ENCODE peak calls at places on chromosomes 2 and 18, in seven cellular contexts. Y is psoas muscle, E is PC-3, N is epithelial cell of proximal tubule, U is AG10803, S is pancreas, P is RWPE2. C is an unnamed sample.

GRCh38 chr18:58208207-58208944 is 164.3 kb downstream of the NEDD4L start:
- DNase-seq in Y (no peak), E (peak; percentile 42), N (no peak), U (peak; percentile 62), S (no peak), P (no peak), C (no peak)

GRCh38 chr2:28621172-28622100 is 125.6 kb downstream of the PLB1 start:
- DNase-seq in Y (peak; percentile 68), E (peak; percentile 92), N (peak; percentile 98), U (peak; percentile 92), S (peak; percentile 84), P (no peak), C (no peak)

GRCh38 chr2:9638532-9638931 is 7.7 kb upstream of the YWHAQ start:
- DNase-seq in Y (peak; percentile 90), E (peak; percentile 94), N (no peak), U (peak; percentile 92), S (peak; percentile 63), P (peak; percentile 81), C (no peak)

GRCh38 chr2:189016311-189016830 is 42.2 kb downstream of the COL3A1 start:
- DNase-seq in Y (no peak), E (no peak), N (no peak), U (no peak), S (no peak), P (no peak), C (no peak)

GRCh38 chr18:63869374-63869773 is 18.1 kb upstream of the SERPINB2 start:
- DNase-seq in Y (no peak), E (no peak), N (peak; percentile 9), U (peak; percentile 97), S (no peak), P (peak; percentile 71), C (no peak)

GRCh38 chr2:176152350-176153181 is 1.2 kb downstream of the HOXD4 start:
- DNase-seq in Y (no peak), E (no peak), N (no peak), U (no peak), S (no peak), P (no peak), C (no peak)

GRCh38 chr2:175684466-175684865 is 317.6 kb downstream of the LNPK start:
- DNase-seq in Y (no peak), E (no peak), N (no peak), U (no peak), S (no peak), P (no peak), C (no peak)

GRCh38 chr2:44358498-44358897 is 2.8 kb downstream of the PREPL start:
- DNase-seq in Y (peak; percentile 59), E (peak; percentile 95), N (no peak), U (peak; percentile 39), S (peak; percentile 74), P (no peak), C (no peak)

GRCh38 chr2:197152451-197153228 is 157.9 kb downstream of the ANKRD44 start:
- DNase-seq in Y (no peak), E (peak; percentile 13), N (no peak), U (peak; percentile 61), S (no peak), P (no peak), C (no peak)

GRCh38 chr18:7635948-7636347 is 68.8 kb downstream of the PTPRM start:
- DNase-seq in Y (no peak), E (no peak), N (no peak), U (no peak), S (no peak), P (no peak), C (no peak)

GRCh38 chr2:80643598-80643997 is 339.0 kb upstream of the LRRTM1 start:
- DNase-seq in Y (no peak), E (peak; percentile 38), N (no peak), U (no peak), S (no peak), P (no peak), C (no peak)

GRCh38 chr2:168780671-168781071 is 21.8 kb upstream of the NOSTRIN start:
- DNase-seq in Y (no peak), E (peak; percentile 59), N (peak; percentile 73), U (no peak), S (no peak), P (no peak), C (no peak)

GRCh38 chr18:8826514-8826913 is 121.2 kb downstream of the MTCL1 start:
- DNase-seq in Y (no peak), E (no peak), N (no peak), U (no peak), S (no peak), P (no peak), C (no peak)

GRCh38 chr2:61538920-61539559 is 884 bp upstream of the XPO1 start:
- DNase-seq in Y (no peak), E (peak; percentile 11), N (no peak), U (peak; percentile 21), S (peak; percentile 46), P (no peak), C (no peak)

GRCh38 chr2:19574788-19575260 is 216.4 kb upstream of the OSR1 start:
- DNase-seq in Y (peak; percentile 81), E (no peak), N (no peak), U (peak; percentile 89), S (no peak), P (no peak), C (no peak)

GRCh38 chr2:3631161-3631850 is 26.7 kb upstream of the ALLC start:
- DNase-seq in Y (peak; percentile 4), E (no peak), N (no peak), U (no peak), S (no peak), P (peak; percentile 23), C (peak; percentile 82)

GRCh38 chr2:145909781-145910180 is 1389.9 kb upstream of the ZEB2 start:
- DNase-seq in Y (no peak), E (peak; percentile 69), N (no peak), U (no peak), S (no peak), P (no peak), C (no peak)

GRCh38 chr18:267380-267687 is 513 bp downstream of the THOC1 start:
- DNase-seq in Y (no peak), E (no peak), N (no peak), U (peak; percentile 1), S (peak; percentile 28), P (no peak), C (no peak)

GRCh38 chr18:47724186-47724975 is 206.1 kb downstream of the SMAD2 start:
- DNase-seq in Y (no peak), E (no peak), N (no peak), U (no peak), S (no peak), P (no peak), C (no peak)
- TF ChIP-seq CTCF in Y (no peak), E (no peak), N (no peak), U (no peak), S (no peak), P (no peak), C (no peak)

DNA sequence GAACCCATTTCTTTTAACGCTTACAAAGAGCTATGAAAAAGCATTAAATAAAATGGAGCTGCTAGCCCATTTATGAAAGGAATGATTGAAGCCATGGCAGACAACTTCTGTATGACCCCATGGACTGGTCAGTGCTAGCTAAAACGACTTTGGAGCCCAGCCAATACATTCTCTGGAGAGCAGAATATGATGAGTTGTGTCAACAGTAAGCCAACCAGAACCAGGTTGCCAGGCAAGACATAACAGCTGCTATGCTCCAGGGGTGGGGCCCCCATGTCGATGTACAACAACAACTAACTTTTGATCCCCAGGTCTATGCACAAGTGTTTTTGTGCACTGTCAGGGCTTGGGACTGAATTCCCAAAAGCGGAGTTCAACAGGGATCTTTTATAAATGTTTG is 64.8 kb upstream of the MYO3B start:
- DNase-seq in Y (no peak), E (no peak), N (peak; percentile 52), U (no peak), S (no peak), P (no peak), C (no peak)
- TF ChIP-seq CTCF in Y (no peak), E (no peak), N (no peak), U (no peak), S (no peak), P (no peak), C (no peak)

DNA sequence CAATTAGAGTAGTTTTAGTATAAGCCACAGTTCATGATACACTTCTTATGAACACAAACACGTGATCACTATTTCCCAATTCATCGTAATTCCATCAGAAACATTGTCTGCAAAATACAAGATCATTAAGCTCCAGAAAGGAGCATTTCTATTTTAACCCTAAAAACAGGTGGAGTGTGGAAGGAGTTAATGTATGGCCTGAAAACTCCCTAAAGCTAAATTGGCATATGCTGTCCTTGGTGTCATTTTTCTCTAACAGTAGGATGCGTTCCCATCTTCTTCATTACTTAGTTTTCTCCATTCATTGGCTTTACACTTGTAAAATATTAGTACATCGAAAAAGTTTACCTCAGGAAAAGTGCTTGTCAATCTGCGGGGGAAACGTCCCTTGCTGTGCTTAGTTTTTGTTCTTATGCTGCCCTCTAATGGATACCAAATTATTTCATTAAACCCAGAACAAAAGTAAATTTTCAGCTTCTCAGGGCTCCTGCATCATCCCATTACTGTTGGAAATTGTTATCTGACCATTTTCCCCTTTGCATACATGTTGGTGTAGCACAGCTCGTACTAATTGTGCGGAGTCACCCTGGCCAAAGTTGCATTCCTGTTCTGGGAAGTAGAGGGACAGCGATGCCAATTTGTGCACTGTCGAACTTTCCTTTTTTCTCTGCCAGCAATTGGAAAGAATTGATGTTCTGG is 153.4 kb downstream of the GPD2 start:
- DNase-seq in Y (no peak), E (peak; percentile 67), N (peak; percentile 13), U (peak; percentile 58), S (no peak), P (no peak), C (no peak)
- TF ChIP-seq CTCF in Y (peak; percentile 41), E (peak; percentile 77), N (peak; percentile 66), U (peak; percentile 67), S (peak; percentile 25), P (peak; percentile 83), C (peak; percentile 90)

GRCh38 chr2:117983040-117983439 is 30.8 kb downstream of the CCDC93 start:
- DNase-seq in Y (no peak), E (peak; percentile 25), N (no peak), U (peak; percentile 42), S (no peak), P (no peak), C (no peak)

GRCh38 chr2:117981810-117982209 is 32.1 kb downstream of the CCDC93 start:
- DNase-seq in Y (no peak), E (peak; percentile 21), N (no peak), U (no peak), S (no peak), P (no peak), C (no peak)

GRCh38 chr2:117984208-117984607 is 29.7 kb downstream of the CCDC93 start:
- DNase-seq in Y (no peak), E (no peak), N (no peak), U (no peak), S (no peak), P (no peak), C (no peak)

GRCh38 chr2:117980783-117981676 is 32.8 kb downstream of the CCDC93 start:
- DNase-seq in Y (no peak), E (peak; percentile 89), N (peak; percentile 70), U (peak; percentile 97), S (no peak), P (no peak), C (no peak)

DNA sequence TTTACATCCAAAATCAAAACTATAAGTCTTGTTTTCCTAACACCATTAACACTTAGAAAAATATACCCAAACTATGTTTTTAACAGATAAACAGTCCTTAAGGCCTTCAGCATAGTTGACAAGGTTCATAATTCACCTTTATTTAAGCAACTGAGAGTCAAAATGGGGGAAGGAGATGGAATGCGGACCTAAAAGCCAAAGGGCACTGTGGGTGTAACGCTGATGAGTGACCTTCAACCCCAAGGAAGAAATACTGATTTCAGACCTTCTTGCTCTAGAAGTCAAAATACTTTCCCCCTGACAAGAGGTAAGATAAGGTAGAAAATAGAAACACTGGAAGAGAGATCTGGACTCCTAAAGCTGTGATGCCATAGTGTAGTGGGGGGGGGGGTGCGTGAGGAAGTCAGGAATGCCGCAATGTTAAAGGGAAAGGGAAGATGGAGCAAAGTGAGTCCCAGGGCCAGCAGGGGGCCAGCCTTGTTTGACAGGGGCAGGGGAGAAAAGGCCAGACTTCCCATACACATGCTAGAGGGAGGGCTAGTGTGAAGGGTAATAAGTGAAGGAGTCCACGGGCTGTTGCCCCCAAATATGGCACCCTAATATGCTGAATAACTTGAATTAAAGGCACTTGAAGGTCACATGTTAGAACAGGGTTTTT is 31.4 kb downstream of the CCDC93 start:
- DNase-seq in Y (no peak), E (no peak), N (no peak), U (no peak), S (no peak), P (no peak), C (no peak)
- TF ChIP-seq CTCF in Y (no peak), E (no peak), N (peak; percentile 42), U (no peak), S (no peak), P (no peak), C (no peak)

C was measured in chondrocyte.